ENCODE peak calls at places on chromosomes 5 and 9, in seven cellular contexts. One of them, this sample, is unnamed.

GRCh38 chr5:149028161-149028560 is 34.7 kb downstream of the SH3TC2 start:
- DNase-seq in Panc1: no peak
- DNase-seq in GM23338: no peak
- DNase-seq in HepG2: no peak
- DNase-seq in HCT116: no peak
- DNase-seq in GM12878: no peak
- DNase-seq in SK-N-SH: no peak
- DNase-seq in this sample: no peak

GRCh38 chr9:131650254-131650653 is 89.6 kb downstream of the RAPGEF1 start:
- DNase-seq in SK-N-SH: no peak
- DNase-seq in HepG2: no peak
- DNase-seq in GM23338: no peak
- DNase-seq in GM12878: no peak
- DNase-seq in Panc1: no peak
- DNase-seq in HCT116: no peak
- DNase-seq in this sample: no peak

GRCh38 chr5:135447298-135447929 is at the start of gene DCANP1:
- DNase-seq in HCT116: no peak
- DNase-seq in HepG2: no peak
- DNase-seq in GM23338: no peak
- DNase-seq in SK-N-SH: no peak
- DNase-seq in Panc1: no peak
- DNase-seq in GM12878: no peak
- DNase-seq in this sample: no peak

GRCh38 chr5:168172718-168173045 is 118.8 kb upstream of the WWC1 start:
- DNase-seq in Panc1: no peak
- DNase-seq in HCT116: no peak
- DNase-seq in SK-N-SH: no peak
- DNase-seq in GM23338: no peak
- DNase-seq in HepG2: no peak
- DNase-seq in GM12878: no peak
- DNase-seq in this sample: no peak

GRCh38 chr5:21791304-21791703 is 1061.8 kb downstream of the CDH12 start:
- DNase-seq in GM23338: no peak
- DNase-seq in HepG2: no peak
- DNase-seq in Panc1: no peak
- DNase-seq in HCT116: no peak
- DNase-seq in GM12878: no peak
- DNase-seq in SK-N-SH: no peak
- DNase-seq in this sample: no peak

GRCh38 chr9:122463828-122464632 is 13.7 kb downstream of the OR1J1 start:
- DNase-seq in SK-N-SH: peak
- DNase-seq in GM12878: peak
- DNase-seq in HCT116: peak
- DNase-seq in Panc1: no peak
- DNase-seq in HepG2: peak
- DNase-seq in GM23338: peak
- DNase-seq in this sample: no peak

GRCh38 chr5:151770383-151771258 is 1.1 kb upstream of the G3BP1 start:
- DNase-seq in Panc1: no peak
- DNase-seq in GM23338: peak
- DNase-seq in HepG2: no peak
- DNase-seq in SK-N-SH: peak
- DNase-seq in GM12878: no peak
- DNase-seq in HCT116: no peak
- DNase-seq in this sample: no peak

GRCh38 chr5:96329886-96330531 is 103.0 kb downstream of the PCSK1 start:
- DNase-seq in Panc1: no peak
- DNase-seq in GM12878: no peak
- DNase-seq in HepG2: no peak
- DNase-seq in GM23338: no peak
- DNase-seq in HCT116: no peak
- DNase-seq in SK-N-SH: no peak
- DNase-seq in this sample: no peak

GRCh38 chr5:140111043-140111858 is 2.7 kb upstream of the PURA start:
- DNase-seq in SK-N-SH: no peak
- DNase-seq in HepG2: no peak
- DNase-seq in GM12878: no peak
- DNase-seq in HCT116: no peak
- DNase-seq in GM23338: peak
- DNase-seq in Panc1: no peak
- DNase-seq in this sample: no peak

GRCh38 chr9:89278997-89279739 is 31.8 kb upstream of the CKS2 start:
- DNase-seq in GM23338: peak
- DNase-seq in GM12878: no peak
- DNase-seq in SK-N-SH: peak
- DNase-seq in HepG2: peak
- DNase-seq in Panc1: peak
- DNase-seq in HCT116: peak
- DNase-seq in this sample: peak

GRCh38 chr9:3074247-3074646 is 230.4 kb upstream of the PUM3 start:
- DNase-seq in SK-N-SH: no peak
- DNase-seq in GM23338: peak
- DNase-seq in HCT116: no peak
- DNase-seq in Panc1: no peak
- DNase-seq in HepG2: no peak
- DNase-seq in GM12878: no peak
- DNase-seq in this sample: peak

GRCh38 chr9:108168451-108168850 is 678.9 kb upstream of the KLF4 start:
- DNase-seq in GM23338: no peak
- DNase-seq in GM12878: no peak
- DNase-seq in HepG2: no peak
- DNase-seq in HCT116: no peak
- DNase-seq in SK-N-SH: no peak
- DNase-seq in Panc1: no peak
- DNase-seq in this sample: no peak

GRCh38 chr5:108259306-108259705 is 122.6 kb downstream of the FBXL17 start:
- DNase-seq in SK-N-SH: no peak
- DNase-seq in GM12878: no peak
- DNase-seq in HepG2: no peak
- DNase-seq in GM23338: peak
- DNase-seq in HCT116: no peak
- DNase-seq in Panc1: no peak
- DNase-seq in this sample: no peak

GRCh38 chr5:39191216-39191615 is 28.1 kb downstream of the FYB1 start:
- DNase-seq in HCT116: no peak
- DNase-seq in GM23338: no peak
- DNase-seq in GM12878: no peak
- DNase-seq in HepG2: no peak
- DNase-seq in SK-N-SH: no peak
- DNase-seq in Panc1: no peak
- DNase-seq in this sample: no peak

GRCh38 chr5:3285621-3286020 is 310.0 kb upstream of the IRX1 start:
- DNase-seq in GM12878: no peak
- DNase-seq in HepG2: no peak
- DNase-seq in Panc1: no peak
- DNase-seq in GM23338: no peak
- DNase-seq in HCT116: no peak
- DNase-seq in SK-N-SH: no peak
- DNase-seq in this sample: no peak

GRCh38 chr9:137740311-137740710 is 121.5 kb downstream of the EHMT1 start:
- DNase-seq in Panc1: no peak
- DNase-seq in HepG2: no peak
- DNase-seq in HCT116: no peak
- DNase-seq in GM23338: no peak
- DNase-seq in GM12878: no peak
- DNase-seq in SK-N-SH: peak
- DNase-seq in this sample: no peak

GRCh38 chr9:107336718-107337360 is 53.8 kb downstream of the RAD23B start:
- DNase-seq in GM23338: no peak
- DNase-seq in Panc1: no peak
- DNase-seq in HCT116: no peak
- DNase-seq in HepG2: no peak
- DNase-seq in SK-N-SH: no peak
- DNase-seq in GM12878: no peak
- DNase-seq in this sample: no peak

DNA sequence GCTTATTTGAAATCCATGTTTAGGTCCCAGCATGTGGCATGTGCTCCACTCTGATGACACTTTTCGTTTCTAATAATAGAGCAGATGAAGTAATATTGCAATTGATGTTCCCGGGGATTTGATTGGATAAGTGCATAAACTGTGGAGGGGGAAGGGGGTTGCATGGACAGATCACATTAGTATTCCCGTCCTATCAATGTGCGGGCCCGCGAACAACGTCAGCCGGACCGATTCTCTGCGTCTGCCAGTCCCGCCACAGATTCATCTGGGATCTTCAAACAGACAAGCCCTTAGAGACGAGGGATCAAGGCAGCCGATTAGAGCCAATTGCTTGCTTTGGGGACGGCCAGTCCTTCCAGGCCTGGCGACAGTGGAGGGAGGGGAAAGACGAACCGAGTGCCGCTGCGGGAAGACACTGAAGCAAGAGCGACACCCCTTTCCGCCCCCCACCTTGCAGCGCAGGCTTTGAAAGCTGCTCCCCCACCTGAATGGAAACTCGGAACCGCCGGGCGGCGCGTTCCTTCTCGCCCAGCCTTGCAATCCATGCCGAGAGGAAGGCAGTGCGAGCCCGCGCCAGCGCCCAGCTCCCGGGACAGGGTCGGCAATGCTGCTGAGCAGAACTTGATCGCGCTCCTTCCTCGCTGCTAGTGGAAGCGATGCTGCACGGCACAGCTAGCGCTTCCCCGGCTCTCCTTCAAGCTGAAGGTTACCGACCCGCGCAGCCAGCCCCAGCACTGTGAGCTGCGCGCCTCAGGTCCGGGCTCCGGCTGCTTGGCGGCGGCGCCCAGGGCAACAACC is at the start of gene RGS7BP:
- DNase-seq in GM12878: no peak
- DNase-seq in SK-N-SH: peak
- DNase-seq in HCT116: no peak
- DNase-seq in Panc1: no peak
- DNase-seq in GM23338: peak
- DNase-seq in HepG2: no peak
- DNase-seq in this sample: no peak
- TF ChIP-seq POLR2AphosphoS5 in GM12878: no peak
- TF ChIP-seq POLR2AphosphoS5 in SK-N-SH: no peak
- TF ChIP-seq POLR2AphosphoS5 in HCT116: no peak
- TF ChIP-seq POLR2AphosphoS5 in Panc1: no peak
- TF ChIP-seq POLR2AphosphoS5 in GM23338: no peak
- TF ChIP-seq POLR2AphosphoS5 in HepG2: no peak
- TF ChIP-seq POLR2AphosphoS5 in this sample: no peak

DNA sequence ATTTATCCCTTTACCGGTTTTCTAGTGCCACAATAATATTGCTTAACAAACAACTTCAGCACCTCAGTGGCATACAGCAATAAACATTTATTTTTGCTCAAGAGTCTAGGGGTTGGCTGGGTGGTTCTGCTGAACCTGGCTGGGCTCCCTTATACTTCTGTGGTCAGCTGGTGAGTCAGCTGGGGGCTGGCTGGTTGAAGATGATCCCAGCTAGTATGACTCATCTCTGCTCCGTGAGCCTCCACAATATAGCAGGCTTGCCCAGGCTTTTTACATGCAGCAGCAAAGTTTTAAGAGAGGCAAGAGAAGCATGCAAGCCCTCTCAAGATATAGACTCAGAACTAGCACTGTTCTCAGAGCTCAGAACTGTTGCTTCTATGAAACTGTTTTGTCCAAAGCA is 523.5 kb upstream of the CLINT1 start:
- DNase-seq in Panc1: peak
- DNase-seq in HCT116: peak
- DNase-seq in GM23338: peak
- DNase-seq in SK-N-SH: no peak
- DNase-seq in HepG2: no peak
- DNase-seq in GM12878: no peak
- DNase-seq in this sample: peak
- TF ChIP-seq REST in Panc1: no peak
- TF ChIP-seq REST in HCT116: no peak
- TF ChIP-seq REST in GM23338: no peak
- TF ChIP-seq REST in SK-N-SH: no peak
- TF ChIP-seq REST in HepG2: no peak
- TF ChIP-seq REST in GM12878: no peak
- TF ChIP-seq REST in this sample: peak

DNA sequence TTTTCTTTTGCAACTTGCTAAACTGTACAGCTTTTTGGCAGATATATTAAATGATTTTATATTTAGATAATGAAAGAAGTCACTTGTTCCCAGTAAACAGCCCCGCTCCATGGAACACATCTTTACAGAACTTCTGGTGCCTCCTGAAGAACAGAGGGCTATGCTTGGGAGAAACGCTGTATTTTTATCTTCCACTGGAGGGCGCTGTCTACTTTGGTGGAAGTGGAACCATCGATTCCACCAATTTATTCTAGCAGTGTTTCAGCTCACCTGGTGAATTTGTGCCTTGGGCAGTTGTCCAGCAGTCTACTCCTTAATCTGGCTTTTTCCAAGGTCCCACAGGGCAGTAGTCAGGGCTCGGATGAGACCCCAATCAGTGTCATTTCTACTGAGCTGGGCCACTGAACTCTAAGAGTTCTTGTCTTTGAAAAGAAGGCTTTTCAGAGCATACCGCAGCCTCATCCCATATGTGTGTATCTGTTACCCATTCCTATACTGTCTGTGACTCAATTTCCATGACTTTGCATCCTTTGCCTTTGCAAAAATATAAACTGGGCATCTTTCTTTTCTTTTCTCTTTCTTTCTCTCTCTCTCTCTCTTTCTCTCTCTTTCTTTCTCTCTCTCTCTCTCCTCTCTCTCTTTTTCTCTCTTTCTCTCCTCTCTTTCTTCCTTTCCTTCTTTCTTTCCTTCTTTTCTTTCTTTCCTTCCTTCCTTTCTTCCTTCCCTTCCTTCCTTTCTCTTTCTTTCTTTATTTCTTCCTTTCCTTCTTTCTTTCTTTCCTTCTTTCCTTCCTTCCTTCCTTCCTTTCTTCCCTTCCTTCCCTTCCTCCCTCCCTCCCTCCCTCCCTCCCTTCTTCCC is 138.5 kb upstream of the ZNF618 start:
- DNase-seq in GM23338: peak
- DNase-seq in GM12878: no peak
- DNase-seq in SK-N-SH: peak
- DNase-seq in HepG2: peak
- DNase-seq in Panc1: peak
- DNase-seq in HCT116: peak
- DNase-seq in this sample: peak
- TF ChIP-seq POLR2AphosphoS5 in GM23338: no peak
- TF ChIP-seq POLR2AphosphoS5 in GM12878: no peak
- TF ChIP-seq POLR2AphosphoS5 in SK-N-SH: no peak
- TF ChIP-seq POLR2AphosphoS5 in HepG2: no peak
- TF ChIP-seq POLR2AphosphoS5 in Panc1: no peak
- TF ChIP-seq POLR2AphosphoS5 in HCT116: no peak
- TF ChIP-seq POLR2AphosphoS5 in this sample: no peak

DNA sequence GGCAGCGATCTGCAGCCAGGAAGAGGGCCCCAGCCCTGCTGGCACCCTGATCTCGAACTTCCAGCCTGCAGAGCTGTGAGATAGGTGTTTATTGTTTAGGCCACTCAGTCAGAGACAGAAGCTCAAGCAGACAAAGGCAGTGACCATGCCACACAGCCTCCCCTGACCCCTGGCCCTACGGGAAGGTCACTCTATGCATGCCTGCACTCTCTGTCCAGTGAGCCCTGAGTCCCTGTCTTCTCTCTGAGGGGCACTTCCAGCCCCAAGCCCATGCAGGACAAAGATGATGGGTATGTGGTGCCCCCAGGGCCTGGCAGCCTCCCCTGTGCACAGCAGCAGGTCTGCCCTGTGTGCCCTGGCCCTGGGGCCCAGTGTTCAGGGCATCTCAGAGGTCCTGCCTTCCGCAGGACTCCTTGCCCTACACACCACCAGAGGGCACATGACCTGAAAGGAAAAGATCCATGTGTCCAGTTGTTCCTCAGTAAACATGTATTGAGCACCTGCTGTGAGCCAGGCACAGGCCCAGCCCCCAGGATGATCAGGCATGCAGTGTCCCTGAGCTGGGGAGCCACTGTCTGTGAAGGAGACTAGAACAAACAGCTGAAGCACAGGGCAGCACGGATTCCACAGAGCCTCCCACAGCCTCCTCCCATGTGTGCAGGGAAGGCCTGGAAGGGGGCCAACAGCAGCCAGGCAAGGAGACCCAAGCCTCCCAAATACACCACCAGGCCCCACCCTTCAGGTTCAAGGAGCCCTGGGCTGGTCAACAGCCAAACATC is 109.3 kb downstream of the ATPSCKMT start:
- DNase-seq in GM12878: no peak
- DNase-seq in HepG2: peak
- DNase-seq in Panc1: no peak
- DNase-seq in SK-N-SH: peak
- DNase-seq in GM23338: peak
- DNase-seq in HCT116: peak
- DNase-seq in this sample: no peak
- TF ChIP-seq REST in GM12878: no peak
- TF ChIP-seq REST in HepG2: no peak
- TF ChIP-seq REST in Panc1: no peak
- TF ChIP-seq REST in SK-N-SH: no peak
- TF ChIP-seq REST in GM23338: no peak
- TF ChIP-seq REST in HCT116: no peak
- TF ChIP-seq REST in this sample: no peak